ENCODE peak calls at places on chromosomes 7 and 10, in five cellular contexts. R is GM10248, K is tibial nerve, I is foreskin fibroblast, B is dorsolateral prefrontal cortex. E is an unnamed sample.

GRCh38 chr10:83214178-83214577 is 925.1 kb upstream of the GHITM start:
- DNase-seq in R (no peak), K (no peak), I (no peak), B (no peak), E (no peak)

GRCh38 chr10:43336641-43337318 is 34.7 kb upstream of the FXYD4 start:
- DNase-seq in R (no peak), K (no peak), I (no peak), B (no peak), E (no peak)

GRCh38 chr7:87100326-87100725 is 40.9 kb upstream of the ELAPOR2 start:
- DNase-seq in R (no peak), K (no peak), I (no peak), B (no peak), E (no peak)

GRCh38 chr10:131184503-131184902 is 127.0 kb downstream of the TCERG1L start:
- DNase-seq in R (no peak), K (no peak), I (no peak), B (peak; percentile 10), E (no peak)

GRCh38 chr10:6737080-6737641 is 157.1 kb upstream of the PRKCQ start:
- DNase-seq in R (no peak), K (no peak), I (peak; percentile 55), B (no peak), E (no peak)

GRCh38 chr7:98287486-98287959 is 6.0 kb downstream of the BRI3 start:
- DNase-seq in R (no peak), K (no peak), I (no peak), B (no peak), E (no peak)

GRCh38 chr10:22784668-22785067 is 70.3 kb upstream of the PIP4K2A start:
- DNase-seq in R (no peak), K (no peak), I (no peak), B (no peak), E (no peak)

GRCh38 chr7:91771394-91771793 is 109.1 kb downstream of the MTERF1 start:
- DNase-seq in R (no peak), K (no peak), I (no peak), B (no peak), E (no peak)

GRCh38 chr7:18653381-18654155 is 158.0 kb downstream of the HDAC9 start:
- DNase-seq in R (no peak), K (no peak), I (no peak), B (no peak), E (no peak)

GRCh38 chr10:79982861-79983260 is 34.0 kb upstream of the SFTPD start:
- DNase-seq in R (no peak), K (no peak), I (no peak), B (no peak), E (no peak)

GRCh38 chr7:105020926-105021325 is 6.9 kb downstream of the KMT2E start:
- DNase-seq in R (no peak), K (no peak), I (no peak), B (no peak), E (no peak)

GRCh38 chr10:1107679-1108078 is 51.5 kb downstream of the WDR37 start:
- DNase-seq in R (no peak), K (no peak), I (no peak), B (no peak), E (no peak)

GRCh38 chr10:13945760-13946460 is 359.1 kb downstream of the PRPF18 start:
- DNase-seq in R (no peak), K (no peak), I (peak; percentile 47), B (no peak), E (no peak)

GRCh38 chr10:113922787-113923570 is 68.5 kb downstream of the NHLRC2 start:
- DNase-seq in R (no peak), K (no peak), I (no peak), B (no peak), E (no peak)

GRCh38 chr7:9349625-9350024 is 916.2 kb downstream of the NXPH1 start:
- DNase-seq in R (no peak), K (no peak), I (no peak), B (no peak), E (no peak)

GRCh38 chr10:96719850-96720421 is 378 bp downstream of the PIK3AP1 start:
- DNase-seq in R (peak; percentile 80), K (peak; percentile 45), I (no peak), B (no peak), E (peak; percentile 27)

GRCh38 chr7:155744931-155745683 is 67.2 kb downstream of the SHH start:
- DNase-seq in R (no peak), K (no peak), I (no peak), B (no peak), E (no peak)

GRCh38 chr7:2041496-2042367 is 191.0 kb downstream of the MAD1L1 start:
- DNase-seq in R (no peak), K (no peak), I (no peak), B (no peak), E (peak; percentile 6)

GRCh38 chr10:70255329-70256299 is 22.4 kb upstream of the PPA1 start:
- DNase-seq in R (peak; percentile 40), K (no peak), I (no peak), B (no peak), E (no peak)

GRCh38 chr7:4083513-4083912 is 598.6 kb upstream of the FOXK1 start:
- DNase-seq in R (no peak), K (no peak), I (no peak), B (no peak), E (no peak)

GRCh38 chr7:4078580-4078979 is 603.5 kb upstream of the FOXK1 start:
- DNase-seq in R (no peak), K (no peak), I (no peak), B (no peak), E (no peak)

GRCh38 chr7:4080013-4080412 is 602.1 kb upstream of the FOXK1 start:
- DNase-seq in R (no peak), K (no peak), I (no peak), B (peak; percentile 29), E (no peak)

GRCh38 chr7:4079366-4079765 is 602.7 kb upstream of the FOXK1 start:
- DNase-seq in R (no peak), K (no peak), I (no peak), B (no peak), E (no peak)

DNA sequence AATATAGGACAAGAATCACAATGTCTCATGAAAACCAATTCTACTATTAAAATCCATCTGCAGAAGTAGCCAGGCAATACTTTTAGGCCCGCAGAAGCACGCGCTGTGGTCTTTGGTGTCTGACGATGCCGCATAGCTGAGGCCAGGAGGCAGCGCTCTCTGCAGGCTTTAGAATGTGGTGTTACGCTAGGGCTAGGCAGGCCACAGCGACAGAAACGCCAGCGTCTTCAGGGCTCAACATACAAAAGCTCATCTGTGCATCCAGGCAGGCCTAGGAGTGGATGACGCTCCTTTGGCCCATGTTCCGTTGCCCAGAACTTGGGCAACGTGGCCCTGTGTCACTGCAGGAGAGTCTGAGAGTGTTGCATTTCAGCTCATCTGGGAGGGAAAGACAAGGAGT is 601.1 kb upstream of the FOXK1 start:
- DNase-seq in R (no peak), K (no peak), I (no peak), B (peak; percentile 22), E (no peak)
- TF ChIP-seq CTCF in R (no peak), K (no peak), I (no peak), B (no peak), E (no peak)

GRCh38 chr10:35228058-35228457 is 101.4 kb downstream of the CREM start:
- DNase-seq in R (no peak), K (no peak), I (no peak), B (no peak), E (no peak)
- TF ChIP-seq CTCF in R (no peak), K (no peak), I (no peak), B (no peak), E (peak; percentile 29)

DNA sequence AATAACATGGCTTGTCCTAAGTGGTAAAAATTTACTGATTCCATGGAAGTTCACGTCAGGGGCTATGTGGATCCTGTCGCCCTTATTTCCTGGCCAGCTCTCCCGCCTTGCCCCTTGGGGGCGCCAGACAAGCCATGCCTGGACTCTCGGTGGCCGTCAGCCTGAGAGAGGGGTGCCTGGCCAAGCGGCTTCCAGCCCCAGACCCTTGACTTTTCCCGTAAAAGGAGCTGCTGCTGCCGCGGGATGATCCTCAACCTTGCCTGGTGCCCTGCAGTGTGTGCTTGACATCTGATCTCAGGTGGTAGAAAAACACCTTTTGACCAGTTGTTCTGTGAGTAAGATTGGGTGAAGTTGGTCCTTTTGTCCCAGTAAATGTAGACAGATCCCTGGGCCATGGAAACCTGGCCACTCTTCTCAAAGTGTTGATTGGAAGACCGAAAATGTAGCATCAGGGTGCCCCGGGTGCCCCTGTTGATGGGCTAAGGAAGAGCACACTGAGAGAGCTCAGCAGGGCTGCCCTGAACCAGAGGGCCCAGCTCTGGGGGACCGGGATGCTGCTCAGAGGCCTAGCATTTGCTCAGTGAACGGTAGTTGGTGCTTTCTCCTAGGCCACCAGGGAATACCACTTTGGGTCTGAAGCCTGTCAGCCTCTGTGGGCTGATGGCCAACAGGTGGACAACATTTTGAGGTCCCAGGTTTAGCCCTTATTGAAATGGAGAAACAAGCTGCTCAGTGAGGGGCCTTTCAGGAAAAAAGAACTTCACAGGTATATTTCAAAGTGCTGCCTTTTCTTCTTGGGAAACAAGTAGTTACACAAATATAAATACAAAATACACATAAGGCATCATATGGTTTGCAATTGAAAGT is 162.5 kb downstream of the LRMDA start:
- DNase-seq in R (no peak), K (no peak), I (no peak), B (no peak), E (no peak)
- TF ChIP-seq CTCF in R (no peak), K (no peak), I (no peak), B (no peak), E (peak; percentile 13)

DNA sequence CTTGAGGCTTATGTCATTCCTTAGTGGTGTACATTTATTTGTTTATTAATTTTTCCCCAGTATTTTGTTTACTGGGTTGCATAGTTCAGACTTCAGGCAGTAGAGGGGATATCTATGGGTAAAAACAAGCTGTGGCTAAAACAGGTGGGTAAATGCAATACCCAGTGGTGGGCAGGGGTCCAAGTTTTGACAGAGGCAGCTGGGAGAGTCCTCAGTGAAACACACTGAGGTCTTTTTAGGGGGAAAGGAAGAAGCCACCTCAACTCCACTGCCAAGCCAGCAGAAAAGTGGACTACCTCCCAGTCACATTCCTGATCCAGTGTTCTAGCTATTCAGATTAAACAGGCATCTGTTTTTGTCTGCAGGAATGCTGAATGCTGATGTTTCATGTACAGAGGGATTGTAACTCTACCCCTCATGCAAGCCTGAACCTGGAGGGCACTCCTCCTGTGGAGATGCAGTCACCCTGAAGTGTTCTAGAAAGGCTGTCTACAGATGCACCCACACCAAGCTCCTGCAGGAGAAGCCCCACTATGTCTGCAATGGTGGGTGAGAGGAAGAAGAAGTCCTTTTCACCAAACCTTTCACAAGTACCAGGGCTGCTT is 757.8 kb downstream of the INHBA start:
- DNase-seq in R (no peak), K (no peak), I (no peak), B (no peak), E (no peak)
- TF ChIP-seq CTCF in R (no peak), K (no peak), I (no peak), B (no peak), E (no peak)

GRCh38 chr10:26741368-26741767 is 43.9 kb downstream of the PDSS1 start:
- DNase-seq in R (no peak), K (no peak), I (no peak), B (no peak), E (no peak)

GRCh38 chr10:26743091-26743490 is 45.6 kb downstream of the PDSS1 start:
- DNase-seq in R (no peak), K (no peak), I (no peak), B (no peak), E (no peak)

DNA sequence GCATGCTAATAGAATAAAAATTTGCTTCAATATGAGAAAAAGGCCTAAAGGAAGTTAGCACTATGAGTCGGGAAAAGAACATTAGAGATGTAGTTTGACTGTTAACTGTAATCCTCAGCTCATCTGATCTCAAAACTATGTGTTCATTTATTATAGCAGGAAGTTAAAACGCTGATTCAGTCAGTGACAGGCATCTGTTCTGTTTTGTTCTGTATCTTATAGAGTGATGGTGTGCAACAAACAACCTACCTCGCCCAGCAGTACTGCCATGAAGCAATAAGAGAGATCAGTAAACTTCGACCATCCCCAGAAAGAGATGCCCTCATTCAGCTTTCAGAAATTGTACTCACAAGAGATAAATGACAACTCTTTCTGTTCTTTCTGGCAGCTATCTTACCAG is 48.6 kb downstream of the PDSS1 start:
- DNase-seq in R (no peak), K (no peak), I (no peak), B (no peak), E (no peak)
- TF ChIP-seq CTCF in R (no peak), K (no peak), I (no peak), B (no peak), E (no peak)

E was measured in mesothelial cell of epicardium.